ENCODE peak calls at places on chromosome 18, in seven cellular contexts. U is astrocyte of the spinal cord; H is glutamatergic neuron; R is activated CD4-positive, alpha-beta memory T cell treated with anti-CD3 and anti-CD28 coated beads, Interleukin-2, amount 10 ng/mL, durations not matched to agents 7 days and 5 days; D is PC-9; F is spleen; X is NCI-H748 treated with DMSO at 0.1 percent for 48 hours. T is an unnamed sample.

GRCh38 chr18:286515-287310 is 18.9 kb upstream of the THOC1 start:
- DNase-seq in U (peak; percentile 54), H (no peak), R (no peak), D (no peak), F (no peak), X (peak; percentile 8), T (no peak)

GRCh38 chr18:58721586-58722160 is 50.4 kb downstream of the MALT1 start:
- DNase-seq in U (no peak), H (no peak), R (no peak), D (no peak), F (no peak), X (no peak), T (peak; percentile 79)

GRCh38 chr18:31099490-31100230 is 2.6 kb downstream of the DSC2 start:
- DNase-seq in U (no peak), H (no peak), R (no peak), D (no peak), F (no peak), X (no peak), T (no peak)

GRCh38 chr18:58363767-58364540 is 264.9 kb downstream of the ALPK2 start:
- DNase-seq in U (peak; percentile 68), H (no peak), R (no peak), D (no peak), F (no peak), X (no peak), T (no peak)

GRCh38 chr18:5107990-5108389 is 89.1 kb downstream of the AKAIN1 start:
- DNase-seq in U (no peak), H (no peak), R (no peak), D (no peak), F (no peak), X (no peak), T (no peak)

GRCh38 chr18:79902075-79902474 is 49.4 kb downstream of the SLC66A2 start:
- DNase-seq in U (no peak), H (no peak), R (peak; percentile 9), D (no peak), F (peak; percentile 55), X (no peak), T (peak; percentile 61)

GRCh38 chr18:58997811-58998337 is 133.2 kb downstream of the ZNF532 start:
- DNase-seq in U (peak; percentile 91), H (no peak), R (no peak), D (no peak), F (no peak), X (no peak), T (no peak)

GRCh38 chr18:9434240-9434701 is 41.0 kb upstream of the RALBP1 start:
- DNase-seq in U (no peak), H (peak; percentile 47), R (no peak), D (no peak), F (no peak), X (no peak), T (no peak)

GRCh38 chr18:6782861-6783260 is 53.3 kb downstream of the ARHGAP28 start:
- DNase-seq in U (no peak), H (no peak), R (no peak), D (no peak), F (no peak), X (no peak), T (no peak)

GRCh38 chr18:29531746-29532145 is 1354.8 kb upstream of the CDH2 start:
- DNase-seq in U (no peak), H (no peak), R (no peak), D (no peak), F (no peak), X (no peak), T (no peak)

GRCh38 chr18:73785276-73785675 is 362.4 kb downstream of the FBXO15 start:
- DNase-seq in U (no peak), H (no peak), R (no peak), D (no peak), F (no peak), X (no peak), T (no peak)

GRCh38 chr18:31206787-31207381 is 44.2 kb upstream of the DSC1 start:
- DNase-seq in U (peak; percentile 67), H (no peak), R (no peak), D (peak; percentile 78), F (no peak), X (peak; percentile 44), T (peak; percentile 80)

GRCh38 chr18:8994603-8995002 is 107.9 kb upstream of the NDUFV2 start:
- DNase-seq in U (no peak), H (no peak), R (no peak), D (no peak), F (no peak), X (no peak), T (no peak)

GRCh38 chr18:31225668-31226067 is 63.0 kb upstream of the DSC1 start:
- DNase-seq in U (peak; percentile 86), H (no peak), R (no peak), D (no peak), F (no peak), X (no peak), T (peak; percentile 81)

GRCh38 chr18:62045316-62045715 is 141.5 kb downstream of the PIGN start:
- DNase-seq in U (no peak), H (peak; percentile 25), R (no peak), D (no peak), F (no peak), X (no peak), T (no peak)

GRCh38 chr18:35852786-35853185 is 119.7 kb upstream of the RMP24 start:
- DNase-seq in U (no peak), H (no peak), R (no peak), D (no peak), F (no peak), X (no peak), T (no peak)

GRCh38 chr18:79590191-79591039 is 89.2 kb upstream of the CTDP1 start:
- DNase-seq in U (peak; percentile 13), H (peak; percentile 43), R (no peak), D (no peak), F (peak; percentile 54), X (no peak), T (no peak)

GRCh38 chr18:77110936-77111335 is 21.6 kb downstream of the MBP start:
- DNase-seq in U (no peak), H (no peak), R (no peak), D (no peak), F (no peak), X (no peak), T (no peak)

GRCh38 chr18:13642440-13642827 is 83.9 kb downstream of the FAM210A start:
- DNase-seq in U (no peak), H (no peak), R (no peak), D (no peak), F (no peak), X (no peak), T (no peak)